ENCODE peak calls at places on chromosomes 11 and 22, in four cellular contexts. U, P, N and R are unnamed samples.

GRCh38 chr11:66674964-66675602 is 2.6 kb downstream of the RBM4B start:
- DNase-seq in U (no peak), N (no peak), P (no peak), R (no peak)

GRCh38 chr11:12737024-12737423 is 62.8 kb downstream of the TEAD1 start:
- DNase-seq in N (no peak), U (no peak), P (peak), R (no peak)

GRCh38 chr11:45289369-45289768 is 3.2 kb upstream of the SYT13 start:
- DNase-seq in U (peak), P (no peak), N (no peak), R (peak)

GRCh38 chr11:27679136-27680015 is 20.9 kb downstream of the BDNF start:
- DNase-seq in U (no peak), P (no peak), N (no peak), R (no peak)

GRCh38 chr22:22139364-22139763 is 105.2 kb upstream of the VPREB1 start:
- DNase-seq in U (no peak), P (no peak), N (no peak), R (no peak)

GRCh38 chr11:124875401-124875800 is 10.2 kb downstream of the ROBO3 start:
- DNase-seq in U (no peak), P (no peak), N (no peak), R (no peak)

GRCh38 chr11:63602296-63602695 is 11.9 kb downstream of the PLAAT3 start:
- DNase-seq in P (no peak), U (no peak), N (no peak), R (peak)

GRCh38 chr11:75474878-75475766 is 42.1 kb upstream of the KLHL35 start:
- DNase-seq in N (no peak), P (peak), U (no peak), R (peak)

GRCh38 chr11:30513087-30513486 is 73.1 kb downstream of the MPPED2 start:
- DNase-seq in U (no peak), P (no peak), N (no peak), R (no peak)

GRCh38 chr22:29787371-29787980 is 20.3 kb downstream of the UQCR10 start:
- DNase-seq in N (peak), U (no peak), P (no peak), R (no peak)

GRCh38 chr11:336666-337002 is 16.0 kb upstream of the IFITM3 start:
- DNase-seq in P (no peak), U (no peak), N (no peak), R (no peak)

GRCh38 chr11:65419460-65419772 is 3.2 kb upstream of the NEAT1 start:
- DNase-seq in U (no peak), P (no peak), N (no peak), R (no peak)

GRCh38 chr11:103923473-103923931 is 112.9 kb upstream of the DDI1 start:
- DNase-seq in P (no peak), N (peak), U (peak), R (no peak)

GRCh38 chr22:48494256-48494967 is 1333.3 kb downstream of the BRD1 start:
- DNase-seq in P (no peak), U (no peak), N (no peak), R (no peak)

GRCh38 chr11:13699041-13699440 is 30.6 kb downstream of the FAR1 start:
- DNase-seq in P (no peak), U (no peak), N (no peak), R (no peak)

GRCh38 chr11:126127284-126127845 is 64.7 kb upstream of the CDON start:
- DNase-seq in U (no peak), N (no peak), P (no peak), R (no peak)

GRCh38 chr11:75167617-75168016 is 16.7 kb downstream of the SLCO2B1 start:
- DNase-seq in P (no peak), U (no peak), N (no peak), R (no peak)

DNA sequence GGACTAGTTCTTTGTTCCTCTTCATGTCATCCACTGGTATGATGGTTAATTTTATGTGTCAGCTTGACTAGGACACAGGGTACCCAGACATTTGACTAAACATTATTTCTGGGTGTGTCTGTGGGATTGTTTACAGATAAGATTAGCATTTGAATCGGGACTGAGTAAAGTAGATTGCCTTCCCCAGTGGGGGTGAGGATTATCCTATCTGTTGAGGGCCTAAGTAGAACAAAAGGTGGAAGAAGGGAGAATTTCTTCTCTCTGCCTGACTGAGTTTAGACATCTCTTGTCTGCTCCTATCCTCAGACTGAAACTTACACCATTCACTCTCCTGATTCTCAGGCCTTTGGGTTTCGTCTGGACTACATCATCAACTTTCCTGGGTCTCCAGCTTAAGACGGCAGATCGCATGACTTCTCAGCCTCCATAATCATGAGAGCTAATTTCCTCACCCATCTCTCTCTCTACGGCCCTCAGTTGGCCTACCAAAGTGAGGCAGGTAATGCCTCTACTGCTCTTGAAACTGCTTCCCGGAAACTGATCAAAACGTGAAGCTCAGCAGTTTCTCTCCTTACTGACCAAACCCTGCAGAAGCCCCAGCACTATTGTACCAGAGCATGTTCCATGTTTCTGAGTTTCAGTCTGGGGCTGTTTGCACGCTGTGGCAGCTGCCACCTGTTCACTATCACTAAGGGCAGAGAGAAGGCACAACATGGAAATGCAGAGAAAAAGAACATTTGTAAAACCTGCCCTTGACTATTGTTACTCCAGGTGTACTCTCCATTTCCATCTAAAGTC is 95.4 kb downstream of the NXPE2 start:
- DNase-seq in P (no peak), U (no peak), N (no peak), R (no peak)
- TF ChIP-seq MAZ in P (no peak), U (no peak), N (no peak), R (no peak)

GRCh38 chr11:2451916-2452694 is 7.3 kb downstream of the KCNQ1 start:
- DNase-seq in U (no peak), N (no peak), P (no peak), R (no peak)

GRCh38 chr11:2450321-2451041 is 5.7 kb downstream of the KCNQ1 start:
- DNase-seq in U (no peak), N (no peak), P (no peak), R (no peak)

GRCh38 chr11:2453436-2453835 is 8.6 kb downstream of the KCNQ1 start:
- DNase-seq in U (no peak), N (no peak), P (no peak), R (no peak)

GRCh38 chr11:2449548-2450320 is 4.9 kb downstream of the KCNQ1 start:
- DNase-seq in U (no peak), P (no peak), N (no peak), R (no peak)

DNA sequence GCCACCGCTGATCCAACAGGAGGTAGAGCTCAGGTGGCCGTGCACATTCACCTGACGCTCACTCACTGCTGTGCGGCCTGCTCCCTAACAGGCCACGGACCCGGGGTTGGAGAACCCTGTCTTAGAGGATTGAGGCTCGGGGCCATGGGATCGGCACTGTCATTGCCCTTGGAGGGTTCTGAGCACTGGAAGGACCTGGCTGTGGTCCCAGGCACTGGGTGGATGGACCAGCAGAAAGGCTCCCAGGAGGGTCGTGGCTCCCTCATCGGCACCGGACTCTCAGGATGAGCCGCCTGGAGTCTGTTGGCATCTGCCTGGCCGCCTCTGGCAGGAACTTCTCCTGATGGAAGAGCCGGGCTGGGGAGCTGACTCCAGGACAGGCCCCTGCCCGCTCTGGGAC is 6.5 kb downstream of the KCNQ1 start:
- DNase-seq in N (no peak), P (no peak), U (no peak), R (no peak)
- TF ChIP-seq MAZ in N (no peak), P (no peak), U (no peak), R (no peak)

DNA sequence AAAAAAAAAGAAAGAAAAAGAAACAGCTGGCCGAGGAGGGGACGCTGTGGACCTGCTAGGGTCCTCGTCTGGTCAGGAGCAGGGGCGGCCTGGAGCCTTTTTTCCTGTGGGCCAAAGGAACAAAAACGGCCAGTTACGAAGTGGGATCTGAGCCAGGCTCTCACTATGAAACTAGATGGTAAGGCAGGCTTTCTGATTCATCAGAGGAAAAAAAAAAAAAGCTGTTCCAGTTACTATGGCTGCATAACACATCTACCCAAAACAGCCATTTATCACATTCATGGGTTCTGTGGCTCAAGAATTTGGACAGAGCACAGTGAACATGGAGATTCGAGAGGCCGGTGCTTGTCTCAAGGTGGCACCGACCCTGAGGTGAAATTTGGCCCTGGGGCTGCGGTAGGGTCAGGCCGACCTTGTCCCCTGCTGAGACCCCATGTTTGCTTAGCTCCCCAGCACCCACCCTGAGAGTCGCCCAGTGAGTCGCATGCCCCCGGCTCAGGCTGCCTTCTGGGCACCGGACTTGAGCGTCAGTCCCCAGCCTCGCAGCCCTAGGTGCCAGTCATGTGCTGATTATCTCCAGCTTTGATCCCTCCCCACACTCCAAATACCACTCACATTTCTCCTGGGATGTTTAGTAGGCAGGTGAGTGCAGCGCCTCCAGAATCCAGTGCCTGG is 34.2 kb downstream of the MRGPRD start:
- DNase-seq in P (no peak), N (no peak), U (peak), R (peak)
- TF ChIP-seq MAZ in P (no peak), N (no peak), U (no peak), R (no peak)

DNA sequence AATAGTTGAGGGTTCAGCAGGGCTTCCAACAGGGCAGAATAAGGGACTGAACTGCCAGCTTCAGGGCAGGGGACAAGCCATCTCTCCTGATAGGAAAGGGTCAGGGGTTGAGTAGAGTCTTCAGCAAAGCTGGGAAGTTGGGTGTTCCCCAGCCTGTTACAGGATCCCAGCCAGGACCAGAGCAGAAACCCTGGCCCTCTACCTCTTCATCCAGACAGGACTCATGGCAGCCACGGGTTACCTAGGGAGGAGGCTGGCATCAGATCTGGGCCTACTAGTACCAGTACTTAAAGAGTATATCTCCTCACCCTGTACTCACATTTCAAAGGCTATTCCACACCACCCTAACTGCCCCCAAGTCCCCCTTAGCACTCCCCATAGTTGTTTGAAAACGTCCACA is 2.4 kb upstream of the TAF10 start:
- DNase-seq in U (no peak), P (no peak), N (no peak), R (no peak)
- TF ChIP-seq MAZ in U (no peak), P (no peak), N (no peak), R (no peak)

DNA sequence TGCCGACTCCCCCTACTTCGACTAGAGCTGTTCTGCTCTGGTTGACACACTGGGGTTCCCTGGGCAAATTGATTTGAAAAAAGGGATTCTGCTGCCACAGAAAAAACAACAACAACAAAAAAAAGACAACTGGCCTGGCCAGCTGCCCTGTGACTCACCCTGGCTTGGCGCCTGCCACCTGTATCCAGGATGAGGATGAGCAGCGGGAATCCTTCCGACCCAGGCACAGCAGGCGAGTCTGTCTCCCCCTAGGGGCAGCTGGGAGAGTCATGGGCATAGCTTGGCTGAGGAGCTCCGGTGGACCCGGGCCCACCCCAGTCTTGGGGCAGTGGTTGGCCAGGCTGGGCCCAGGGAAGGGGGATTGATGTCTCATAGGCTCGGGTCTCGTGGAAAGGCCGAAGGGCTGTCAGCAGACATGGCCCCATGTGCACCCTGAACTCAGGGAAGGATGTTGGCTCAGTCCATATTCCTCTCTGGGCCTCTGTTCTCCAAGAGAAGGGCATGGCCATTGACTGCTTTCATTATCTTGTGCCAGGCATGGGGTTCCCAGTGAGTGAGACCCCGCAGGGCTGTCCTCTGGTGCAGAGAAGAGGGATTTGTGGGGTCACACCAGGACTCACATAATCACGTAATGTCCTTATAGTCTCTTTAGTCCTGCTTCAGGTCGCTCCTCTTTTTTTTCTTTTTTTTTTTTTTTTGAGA is 10.4 kb upstream of the SUN2 start:
- DNase-seq in P (peak), U (peak), N (peak), R (peak)
- TF ChIP-seq MAZ in P (no peak), U (no peak), N (no peak), R (no peak)

DNA sequence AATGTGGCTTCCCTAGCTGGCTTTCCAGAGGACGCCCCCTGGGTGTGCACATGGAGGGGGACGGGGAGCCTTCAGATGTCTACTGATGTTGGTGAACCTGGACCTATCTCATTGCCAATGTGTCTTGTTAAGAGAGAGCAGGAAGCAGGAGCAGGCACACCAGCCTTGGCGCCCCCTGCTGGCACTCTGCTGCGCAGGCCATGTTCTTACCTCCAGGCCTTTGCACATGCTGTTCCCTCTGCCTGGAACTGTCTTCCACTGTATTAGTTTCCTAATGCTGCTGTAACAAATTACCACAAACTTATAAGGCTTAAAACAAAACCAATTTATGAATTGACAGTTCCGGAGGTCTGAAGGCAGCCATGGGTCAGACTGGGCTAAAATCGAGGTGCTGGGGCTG is 23.6 kb upstream of the MN1 start:
- DNase-seq in U (no peak), N (no peak), P (peak), R (no peak)
- TF ChIP-seq MAZ in U (no peak), N (no peak), P (no peak), R (no peak)